ENCODE peak calls at places on chromosome 17, in four cellular contexts. I is GM10248; T is activated T-cell treated with anti-CD3 and anti-CD28 coated beads, Interleukin-2, amount 50 U/mL, for 72 hours; C is heart left ventricle. J is an unnamed sample.

GRCh38 chr17:43406676-43407645 is 8.2 kb downstream of the ARL4D start:
- DNase-seq in I (no peak), T (no peak), C (no peak), J (no peak)

GRCh38 chr17:42251115-42251514 is 25.1 kb downstream of the STAT5B start:
- DNase-seq in T (no peak), I (no peak), C (no peak), J (no peak)

GRCh38 chr17:50476545-50477315 is 1.9 kb upstream of the RSAD1 start:
- DNase-seq in T (no peak), C (no peak), I (no peak), J (no peak)

GRCh38 chr17:83196973-83197880 is 117.8 kb downstream of the METRNL start:
- DNase-seq in T (no peak), I (no peak), C (peak; percentile 56), J (no peak)

GRCh38 chr17:64115043-64115698 is 14.8 kb downstream of the ERN1 start:
- DNase-seq in T (no peak), C (no peak), I (no peak), J (no peak)

GRCh38 chr17:45857977-45858708 is 13.5 kb downstream of the SPPL2C start:
- DNase-seq in T (no peak), I (no peak), C (no peak), J (no peak)

GRCh38 chr17:79993390-79994221 is 42.1 kb downstream of the TBC1D16 start:
- DNase-seq in I (peak; percentile 51), C (peak; percentile 82), T (peak; percentile 75), J (peak; percentile 67)

GRCh38 chr17:69961488-69962145 is 113.4 kb upstream of the KCNJ16 start:
- DNase-seq in T (no peak), C (no peak), I (no peak), J (no peak)

GRCh38 chr17:15103785-15104184 is 161.3 kb downstream of the PMP22 start:
- DNase-seq in C (no peak), T (no peak), I (no peak), J (no peak)

GRCh38 chr17:49013311-49014205 is 16.4 kb downstream of the IGF2BP1 start:
- DNase-seq in C (no peak), I (no peak), T (no peak), J (no peak)

GRCh38 chr17:2335726-2336214 is 487 bp downstream of the TSR1 start:
- DNase-seq in I (no peak), T (no peak), C (no peak), J (no peak)

GRCh38 chr17:17779015-17779611 is 57.7 kb downstream of the SREBF1 start:
- DNase-seq in T (no peak), I (no peak), C (no peak), J (no peak)

GRCh38 chr17:29124931-29125270 is 55.3 kb downstream of the MYO18A start:
- DNase-seq in C (no peak), T (no peak), I (no peak), J (no peak)

GRCh38 chr17:80036715-80037477 is 454 bp downstream of the CCDC40 start:
- DNase-seq in I (no peak), C (no peak), T (peak; percentile 26), J (no peak)

GRCh38 chr17:78116411-78116810 is 12.1 kb downstream of the TMC6 start:
- DNase-seq in I (no peak), T (no peak), C (no peak), J (no peak)